ENCODE peak calls at places on chromosomes 1 and 21, in six cellular contexts. P, Z, E, G, D and B are unnamed samples.

GRCh38 chr1:41612953-41613352 is 128.5 kb upstream of the EDN2 start:
- DNase-seq in P (no peak), Z (no peak), E (no peak), G (no peak), D (no peak), B (no peak)

GRCh38 chr1:33762962-33763361 is 100.9 kb upstream of the HMGB4 start:
- DNase-seq in P (no peak), Z (peak; percentile 46), E (no peak), G (no peak), D (no peak), B (no peak)

GRCh38 chr1:176790771-176791170 is 327.8 kb downstream of the PAPPA2 start:
- DNase-seq in P (no peak), Z (peak; percentile 5), E (no peak), G (no peak), D (no peak), B (no peak)

GRCh38 chr1:240484804-240485441 is 127.0 kb downstream of the GREM2 start:
- DNase-seq in P (no peak), Z (no peak), E (no peak), G (no peak), D (no peak), B (no peak)

GRCh38 chr1:110097507-110098221 is 14.6 kb upstream of the UBL4B start:
- DNase-seq in P (no peak), Z (no peak), E (no peak), G (no peak), D (no peak), B (no peak)

GRCh38 chr21:25735895-25736597 is 1.3 kb downstream of the GABPA start:
- DNase-seq in P (no peak), Z (peak; percentile 48), E (no peak), G (no peak), D (no peak), B (peak; percentile 25)

GRCh38 chr1:244992833-244993232 is 128.5 kb upstream of the HNRNPU start:
- DNase-seq in P (no peak), Z (peak; percentile 86), E (no peak), G (no peak), D (no peak), B (no peak)

GRCh38 chr1:32470991-32471694 is 6.3 kb downstream of the ZBTB8B start:
- DNase-seq in P (peak; percentile 14), Z (no peak), E (no peak), G (peak; percentile 53), D (no peak), B (no peak)

GRCh38 chr1:212207822-212208520 is 77.2 kb upstream of the PPP2R5A start:
- DNase-seq in P (peak; percentile 38), Z (peak; percentile 34), E (no peak), G (no peak), D (no peak), B (no peak)

GRCh38 chr1:121586369-121587229 is 401.8 kb downstream of the SRGAP2C start:
- DNase-seq in P (no peak), Z (peak; percentile 11), E (no peak), G (no peak), D (no peak), B (no peak)

GRCh38 chr1:97738270-97738669 is 182.6 kb downstream of the DPYD start:
- DNase-seq in P (no peak), Z (no peak), E (no peak), G (no peak), D (no peak), B (no peak)

GRCh38 chr1:202624781-202625108 is 85.5 kb downstream of the SYT2 start:
- DNase-seq in P (no peak), Z (no peak), E (no peak), G (no peak), D (no peak), B (no peak)

GRCh38 chr1:216456682-216457081 is 33.4 kb upstream of the USH2A start:
- DNase-seq in P (peak; percentile 2), Z (peak; percentile 94), E (no peak), G (no peak), D (no peak), B (no peak)

GRCh38 chr1:100152271-100152670 is 19.3 kb downstream of the TRMT13 start:
- DNase-seq in P (peak; percentile 5), Z (no peak), E (no peak), G (no peak), D (no peak), B (no peak)

GRCh38 chr1:20698195-20698910 is 19.5 kb downstream of the KIF17 start:
- DNase-seq in P (no peak), Z (peak; percentile 93), E (no peak), G (no peak), D (no peak), B (no peak)